ENCODE peak calls at places on chromosomes 6 and 20, in eight cellular contexts. U, D, Z, F, G, M, H and R are unnamed samples.

GRCh38 chr20:52801628-52802006 is 170.5 kb upstream of the TSHZ2 start:
- DNase-seq in U (no peak), D (no peak), Z (no peak), F (no peak), G (no peak), M (no peak), H (no peak), R (no peak)

GRCh38 chr20:10761232-10761631 is 87.4 kb upstream of the JAG1 start:
- DNase-seq in U (no peak), D (peak), Z (no peak), F (no peak), G (no peak), M (no peak), H (no peak), R (peak)

GRCh38 chr6:8017276-8017701 is 46.9 kb downstream of the BLOC1S5 start:
- DNase-seq in U (no peak), D (no peak), Z (no peak), F (no peak), G (no peak), M (no peak), H (no peak), R (no peak)

GRCh38 chr6:111793711-111794111 is 79.5 kb downstream of the FYN start:
- DNase-seq in U (no peak), D (no peak), Z (no peak), F (no peak), G (no peak), M (no peak), H (no peak), R (no peak)

GRCh38 chr6:170290306-170291128 is at the start of gene DLL1:
- DNase-seq in U (peak), D (peak), Z (no peak), F (no peak), G (peak), M (no peak), H (peak), R (peak)

GRCh38 chr6:90368601-90369000 is 72.0 kb upstream of the BACH2 start:
- DNase-seq in U (no peak), D (no peak), Z (no peak), F (no peak), G (no peak), M (no peak), H (no peak), R (peak)

GRCh38 chr6:158376650-158377081 is 64.4 kb downstream of the TULP4 start:
- DNase-seq in U (no peak), D (no peak), Z (no peak), F (no peak), G (no peak), M (no peak), H (no peak), R (peak)

GRCh38 chr6:36514554-36515456 is 32.5 kb downstream of the STK38 start:
- DNase-seq in U (no peak), D (no peak), Z (no peak), F (no peak), G (no peak), M (no peak), H (no peak), R (no peak)

GRCh38 chr6:47809863-47810262 is 28.0 kb downstream of the OPN5 start:
- DNase-seq in U (no peak), D (no peak), Z (no peak), F (no peak), G (no peak), M (no peak), H (no peak), R (no peak)

GRCh38 chr6:166592818-166593217 is 6.3 kb upstream of the RAMACL start:
- DNase-seq in U (no peak), D (no peak), Z (no peak), F (no peak), G (no peak), M (no peak), H (peak), R (peak)

GRCh38 chr20:36470482-36471062 is 70.7 kb upstream of the MYL9 start:
- DNase-seq in U (no peak), D (no peak), Z (no peak), F (no peak), G (no peak), M (no peak), H (no peak), R (no peak)

GRCh38 chr20:47676219-47676721 is 109.0 kb downstream of the SULF2 start:
- DNase-seq in U (no peak), D (no peak), Z (no peak), F (no peak), G (no peak), M (no peak), H (no peak), R (no peak)

GRCh38 chr20:2816030-2816582 is at the start of gene TMEM239:
- DNase-seq in U (no peak), D (no peak), Z (no peak), F (no peak), G (no peak), M (no peak), H (no peak), R (no peak)

GRCh38 chr20:44495802-44496481 is 20.3 kb downstream of the TTPAL start:
- DNase-seq in U (no peak), D (peak), Z (no peak), F (no peak), G (no peak), M (peak), H (peak), R (peak)